ENCODE peak calls at places on chromosomes 6 and 20, in five cellular contexts. C, U, T, R and A are unnamed samples.

GRCh38 chr6:169324661-169325459 is 71.2 kb upstream of the THBS2 start:
- DNase-seq in C (no peak), U (no peak), T (no peak), R (no peak), A (no peak)

GRCh38 chr20:56371977-56372376 is 13.2 kb downstream of the FAM210B start:
- DNase-seq in C (no peak), U (no peak), T (no peak), R (no peak), A (no peak)

GRCh38 chr6:255418-256090 is 36.7 kb upstream of the DUSP22 start:
- DNase-seq in C (no peak), U (no peak), T (no peak), R (no peak), A (no peak)

GRCh38 chr20:35506872-35507638 is 22.4 kb downstream of the C20orf173 start:
- DNase-seq in C (no peak), U (no peak), T (no peak), R (no peak), A (no peak)

GRCh38 chr6:108156180-108156937 is 9.5 kb upstream of the NR2E1 start:
- DNase-seq in C (no peak), U (no peak), T (no peak), R (peak; percentile 56), A (no peak)

GRCh38 chr6:168279403-168279935 is 40.1 kb downstream of the DACT2 start:
- DNase-seq in C (no peak), U (no peak), T (no peak), R (no peak), A (no peak)

GRCh38 chr20:43716757-43717615 is 9.8 kb downstream of the GTSF1L start:
- DNase-seq in C (no peak), U (no peak), T (no peak), R (no peak), A (no peak)

GRCh38 chr6:89387516-89388222 is 24.4 kb downstream of the RRAGD start:
- DNase-seq in C (no peak), U (no peak), T (no peak), R (no peak), A (no peak)

GRCh38 chr6:117951783-117952182 is 44.7 kb downstream of the SLC35F1 start:
- DNase-seq in C (no peak), U (no peak), T (no peak), R (no peak), A (no peak)

GRCh38 chr20:3080939-3081388 is 3.6 kb downstream of the AVP start:
- DNase-seq in C (no peak), U (no peak), T (peak; percentile 90), R (no peak), A (peak; percentile 82)

GRCh38 chr6:45472383-45472782 is 94.6 kb upstream of the SUPT3H start:
- DNase-seq in C (no peak), U (no peak), T (no peak), R (no peak), A (peak; percentile 48)

GRCh38 chr6:3403244-3404154 is 53.4 kb downstream of the SLC22A23 start:
- DNase-seq in C (no peak), U (no peak), T (no peak), R (no peak), A (no peak)

GRCh38 chr6:51049983-51050877 is 231.6 kb downstream of the TFAP2B start:
- DNase-seq in C (no peak), U (no peak), T (no peak), R (no peak), A (no peak)

GRCh38 chr20:44734938-44735337 is 10.7 kb upstream of the KCNK15 start:
- DNase-seq in C (no peak), U (no peak), T (no peak), R (peak; percentile 91), A (no peak)

GRCh38 chr6:114087496-114087895 is 116.5 kb upstream of the HDAC2 start:
- DNase-seq in C (no peak), U (no peak), T (no peak), R (no peak), A (no peak)

GRCh38 chr20:16363832-16364687 is 209.2 kb downstream of the KIF16B start:
- DNase-seq in C (no peak), U (no peak), T (no peak), R (no peak), A (no peak)

GRCh38 chr20:6026051-6026450 is 27.8 kb downstream of the LRRN4 start:
- DNase-seq in C (no peak), U (no peak), T (no peak), R (no peak), A (no peak)

GRCh38 chr6:15522856-15523529 is 139.8 kb downstream of the DTNBP1 start:
- DNase-seq in C (no peak), U (no peak), T (peak; percentile 12), R (peak; percentile 45), A (no peak)

GRCh38 chr20:16292227-16292626 is 281.0 kb downstream of the KIF16B start:
- DNase-seq in C (no peak), U (no peak), T (no peak), R (no peak), A (no peak)

GRCh38 chr20:4973330-4974097 is 27.8 kb downstream of the SLC23A2 start:
- DNase-seq in C (peak; percentile 21), U (no peak), T (peak; percentile 81), R (peak; percentile 66), A (peak; percentile 33)

GRCh38 chr20:46757754-46758678 is 48.6 kb downstream of the SLC2A10 start:
- DNase-seq in C (peak; percentile 25), U (peak; percentile 48), T (peak; percentile 75), R (no peak), A (peak; percentile 77)

GRCh38 chr6:156809446-156810178 is 32.4 kb downstream of the ARID1B start:
- DNase-seq in C (no peak), U (no peak), T (no peak), R (no peak), A (no peak)

GRCh38 chr6:20403766-20404640 is 2.3 kb downstream of the E2F3 start:
- DNase-seq in C (peak; percentile 45), U (peak; percentile 12), T (peak; percentile 34), R (no peak), A (peak; percentile 57)

GRCh38 chr6:11354019-11354418 is 121.6 kb upstream of the NEDD9 start:
- DNase-seq in C (no peak), U (no peak), T (peak; percentile 44), R (peak; percentile 93), A (peak; percentile 63)

GRCh38 chr6:9140181-9140580 is 704.8 kb upstream of the SLC35B3 start:
- DNase-seq in C (no peak), U (no peak), T (no peak), R (no peak), A (no peak)

GRCh38 chr6:152356659-152357058 is 280.5 kb downstream of the SYNE1 start:
- DNase-seq in C (no peak), U (peak; percentile 27), T (no peak), R (no peak), A (no peak)

GRCh38 chr6:72654101-72654618 is 32.3 kb downstream of the KCNQ5 start:
- DNase-seq in C (no peak), U (no peak), T (no peak), R (no peak), A (no peak)

DNA sequence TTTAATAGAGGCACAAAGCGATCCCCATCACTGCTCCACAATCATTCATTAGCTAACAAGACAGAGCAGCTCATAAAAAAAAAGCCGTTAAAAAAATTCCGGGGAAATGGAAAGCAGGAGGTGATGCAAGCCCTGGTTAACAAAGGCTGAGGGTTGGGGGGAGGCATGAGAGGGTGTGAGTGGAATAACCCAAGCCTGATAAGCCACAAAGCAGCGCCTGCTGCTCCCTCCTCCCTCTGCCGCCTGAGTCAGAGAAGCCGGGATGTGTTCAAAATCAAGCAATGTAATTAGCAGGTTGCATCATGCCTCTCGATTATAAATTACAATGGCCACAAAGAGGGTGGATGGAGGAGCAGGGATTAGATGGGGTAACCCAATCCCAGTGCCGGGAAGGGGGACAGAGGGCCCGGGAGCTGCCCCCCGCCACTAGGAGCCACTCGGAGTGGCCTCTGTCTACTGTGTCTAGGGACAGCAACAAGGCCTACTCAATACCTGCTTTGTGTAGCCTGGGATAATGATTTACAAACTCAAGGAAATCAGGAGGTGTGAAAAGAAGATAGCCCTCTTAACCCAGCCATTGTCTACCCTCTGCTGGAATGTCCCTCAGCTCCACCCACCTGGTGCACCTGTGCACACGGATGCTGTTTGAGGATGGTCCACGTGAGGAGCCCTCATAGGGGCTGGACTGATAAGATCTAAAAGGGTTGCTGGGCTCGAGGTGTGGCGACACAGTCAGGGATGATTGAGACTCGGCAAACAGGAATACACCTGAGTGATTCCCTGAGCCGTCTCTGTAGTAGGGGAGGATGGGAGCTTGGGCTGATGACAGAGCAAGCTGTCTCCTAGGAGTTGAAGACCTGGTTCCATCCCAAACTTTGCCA is 156.9 kb downstream of the VEGFA start:
- DNase-seq in C (no peak), U (peak; percentile 72), T (no peak), R (no peak), A (peak; percentile 72)
- H3K27ac ChIP-seq in C (no peak overlapping the region), U (no peak overlapping the region), T (no peak overlapping the region), R (no peak overlapping the region), A (no peak overlapping the region)

GRCh38 chr20:12023169-12023795 is 105.6 kb downstream of the BTBD3 start:
- DNase-seq in C (no peak), U (no peak), T (no peak), R (no peak), A (no peak)

GRCh38 chr20:12019677-12020076 is 102.0 kb downstream of the BTBD3 start:
- DNase-seq in C (no peak), U (no peak), T (no peak), R (no peak), A (no peak)

GRCh38 chr20:12022121-12022520 is 104.4 kb downstream of the BTBD3 start:
- DNase-seq in C (no peak), U (no peak), T (no peak), R (no peak), A (no peak)
- H3K27ac ChIP-seq in C (no peak overlapping the region), U (no peak overlapping the region), T (no peak overlapping the region), R (no peak overlapping the region), A (no peak overlapping the region)

GRCh38 chr20:41391587-41392001 is 25.0 kb upstream of the EMILIN3 start:
- DNase-seq in C (no peak), U (no peak), T (no peak), R (no peak), A (no peak)
- H3K27ac ChIP-seq in C (no peak overlapping the region), U (no peak overlapping the region), T (no peak overlapping the region), R (no peak overlapping the region), A (no peak overlapping the region)

GRCh38 chr20:10633708-10634107 is 40.1 kb downstream of the JAG1 start:
- DNase-seq in C (no peak), U (no peak), T (no peak), R (no peak), A (no peak)
- H3K27ac ChIP-seq in C (no peak overlapping the region), U (no peak overlapping the region), T (no peak overlapping the region), R (peak overlapping the region; percentile 100), A (no peak overlapping the region)